ENCODE peak calls at places on chromosome 16, in four cellular contexts. A is MCF 10A, F is GM06990, U is ascending aorta. G is an unnamed sample.

GRCh38 chr16:12245923-12246290 is 269.4 kb downstream of the SNX29 start:
- DNase-seq in A (no peak), F (no peak), U (no peak), G (no peak)

GRCh38 chr16:81316176-81316496 is 1.4 kb downstream of the GAN start:
- DNase-seq in A (no peak), F (no peak), U (no peak), G (no peak)

GRCh38 chr16:58222532-58223316 is 24.8 kb upstream of the CSNK2A2 start:
- DNase-seq in A (peak; percentile 45), F (no peak), U (no peak), G (no peak)

GRCh38 chr16:79307214-79307613 is 293.3 kb downstream of the MAF start:
- DNase-seq in A (no peak), F (no peak), U (peak; percentile 72), G (no peak)

GRCh38 chr16:83994087-83994486 is 26.0 kb downstream of the NECAB2 start:
- DNase-seq in A (peak; percentile 96), F (no peak), U (no peak), G (no peak)

GRCh38 chr16:57960826-57961472 is 10.0 kb downstream of the CNGB1 start:
- DNase-seq in A (no peak), F (no peak), U (no peak), G (no peak)

GRCh38 chr16:30697264-30698138 is 1.5 kb upstream of the SRCAP start:
- DNase-seq in A (no peak), F (no peak), U (no peak), G (no peak)

GRCh38 chr16:18938986-18939385 is 12.8 kb upstream of the SMG1 start:
- DNase-seq in A (no peak), F (no peak), U (no peak), G (no peak)

GRCh38 chr16:72291531-72291981 is 119.6 kb upstream of the PMFBP1 start:
- DNase-seq in A (peak; percentile 89), F (no peak), U (no peak), G (no peak)

GRCh38 chr16:62213763-62214162 is 177.5 kb upstream of the CDH8 start:
- DNase-seq in A (no peak), F (no peak), U (no peak), G (no peak)
- TF ChIP-seq CTCF in A (no peak), F (no peak), U (no peak), G (no peak)

DNA sequence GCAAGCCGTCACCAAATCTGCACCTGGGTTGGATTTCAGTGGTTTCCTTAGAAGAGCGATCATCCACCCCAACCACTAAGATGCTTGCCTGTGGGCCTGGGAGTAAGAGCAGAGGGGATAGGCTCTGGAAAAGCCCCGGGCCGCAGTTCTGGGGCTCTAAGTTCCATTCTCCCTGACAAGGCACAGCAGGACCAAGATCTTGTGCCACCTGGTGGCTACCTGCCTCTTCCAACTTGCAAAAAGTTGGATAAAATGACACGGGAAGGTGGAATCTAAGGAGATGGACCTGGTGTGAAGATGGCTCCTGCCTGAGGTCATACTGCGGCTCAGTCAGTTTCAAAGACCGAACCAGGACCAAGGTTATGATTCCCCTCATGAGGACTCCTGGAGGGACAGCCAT is 42.3 kb downstream of the ABCC12 start:
- DNase-seq in A (peak; percentile 25), F (no peak), U (no peak), G (no peak)
- TF ChIP-seq CTCF in A (peak; percentile 15), F (peak; percentile 30), U (no peak), G (peak; percentile 30)

DNA sequence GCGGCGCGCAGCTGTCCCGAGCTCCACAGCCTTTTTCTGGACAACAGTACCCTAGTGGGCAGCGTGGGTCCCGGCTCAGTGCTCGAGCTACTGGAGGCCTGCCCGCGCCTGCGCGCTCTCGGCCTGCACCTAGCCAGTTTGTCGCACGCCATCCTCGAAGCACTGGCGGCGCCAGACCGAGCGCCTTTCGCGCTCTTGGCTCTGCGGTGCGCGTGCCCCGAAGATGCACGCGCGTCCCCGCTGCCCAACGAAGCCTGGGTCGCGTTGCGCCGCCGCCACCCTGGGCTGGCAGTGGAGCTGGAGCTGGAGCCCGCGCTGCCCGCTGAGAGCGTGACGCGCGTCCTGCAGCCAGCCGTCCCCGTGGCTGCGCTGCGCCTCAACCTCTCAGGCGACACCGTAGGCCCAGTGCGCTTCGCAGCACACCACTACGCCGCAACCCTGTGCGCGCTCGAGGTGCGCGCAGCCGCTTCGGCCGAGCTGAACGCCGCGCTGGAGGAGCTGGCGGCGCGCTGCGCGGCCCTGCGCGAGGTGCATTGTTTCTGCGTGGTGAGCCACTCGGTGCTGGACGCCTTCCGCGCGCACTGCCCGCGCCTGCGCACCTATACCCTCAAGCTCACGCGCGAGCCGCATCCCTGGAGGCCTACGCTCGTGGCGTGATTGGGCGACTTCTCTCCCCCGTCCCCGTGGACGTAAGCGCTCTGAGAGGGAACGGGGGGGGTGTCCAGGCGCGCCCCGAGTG is 1.2 kb upstream of the HSF4 start:
- DNase-seq in A (no peak), F (peak; percentile 78), U (peak; percentile 86), G (no peak)
- TF ChIP-seq CTCF in A (no peak), F (no peak), U (peak; percentile 10), G (no peak)

GRCh38 chr16:6146874-6147425 is 1049.4 kb upstream of the EEF2KMT start:
- DNase-seq in A (no peak), F (no peak), U (no peak), G (no peak)
- TF ChIP-seq CTCF in A (no peak), F (no peak), U (no peak), G (no peak)

DNA sequence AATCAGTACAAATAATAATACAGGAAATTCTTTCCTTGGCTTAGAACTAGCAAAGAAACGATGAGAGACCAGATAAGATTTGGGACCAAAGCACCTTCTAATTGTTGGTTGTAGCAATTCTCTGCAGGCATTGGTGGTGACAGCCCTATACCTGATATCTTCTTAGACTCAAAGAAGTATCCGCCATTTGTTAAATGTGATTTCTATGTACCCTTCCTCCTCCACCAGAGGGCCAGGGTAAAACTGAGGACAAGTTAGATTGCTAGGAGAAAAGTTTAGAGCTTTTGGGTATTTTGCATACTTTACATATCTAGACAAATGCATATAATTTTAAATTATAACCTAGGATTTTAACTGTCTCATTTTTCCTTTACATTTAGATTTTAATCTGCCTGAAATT is 304.3 kb downstream of the HS3ST4 start:
- DNase-seq in A (no peak), F (no peak), U (no peak), G (no peak)
- TF ChIP-seq CTCF in A (no peak), F (peak; percentile 10), U (no peak), G (no peak)

GRCh38 chr16:63530974-63531373 is 1494.7 kb upstream of the CDH8 start:
- DNase-seq in A (no peak), F (no peak), U (no peak), G (no peak)

GRCh38 chr16:63527404-63527803 is 1491.2 kb upstream of the CDH8 start:
- DNase-seq in A (no peak), F (no peak), U (no peak), G (no peak)

GRCh38 chr16:63530208-63530607 is 1494.0 kb upstream of the CDH8 start:
- DNase-seq in A (no peak), F (no peak), U (no peak), G (no peak)
- TF ChIP-seq CTCF in A (no peak), F (no peak), U (no peak), G (no peak)

G was measured in GM12864.